ENCODE peak calls at places on chromosomes 2 and 18, in four cellular contexts. One of them, this sample, is unnamed.

GRCh38 chr18:11502368-11502767 is 107.0 kb upstream of the SLC35G4 start:
- DNase-seq in CD8-positive, alpha-beta T cell: no peak
- DNase-seq in OCI-LY7: no peak
- DNase-seq in MM.1S: no peak
- DNase-seq in this sample: no peak

GRCh38 chr2:217632036-217632435 is 370.8 kb downstream of the TNS1 start:
- DNase-seq in CD8-positive, alpha-beta T cell: no peak
- DNase-seq in OCI-LY7: no peak
- DNase-seq in MM.1S: no peak
- DNase-seq in this sample: no peak

GRCh38 chr18:5449858-5450509 is 93.8 kb downstream of the EPB41L3 start:
- DNase-seq in CD8-positive, alpha-beta T cell: no peak
- DNase-seq in OCI-LY7: no peak
- DNase-seq in MM.1S: no peak
- DNase-seq in this sample: no peak

GRCh38 chr2:235191486-235191885 is 239.7 kb downstream of the SH3BP4 start:
- DNase-seq in CD8-positive, alpha-beta T cell: no peak
- DNase-seq in OCI-LY7: no peak
- DNase-seq in MM.1S: no peak
- DNase-seq in this sample: no peak

GRCh38 chr18:23243178-23243577 is 107.9 kb downstream of the CABLES1 start:
- DNase-seq in CD8-positive, alpha-beta T cell: no peak
- DNase-seq in OCI-LY7: peak
- DNase-seq in MM.1S: no peak
- DNase-seq in this sample: no peak

GRCh38 chr2:43848174-43848573 is 9.4 kb downstream of the ABCG8 start:
- DNase-seq in CD8-positive, alpha-beta T cell: no peak
- DNase-seq in OCI-LY7: peak
- DNase-seq in MM.1S: peak
- DNase-seq in this sample: peak

GRCh38 chr18:49899647-49900330 is 86.5 kb upstream of the ACAA2 start:
- DNase-seq in CD8-positive, alpha-beta T cell: no peak
- DNase-seq in OCI-LY7: no peak
- DNase-seq in MM.1S: peak
- DNase-seq in this sample: no peak

GRCh38 chr2:56326346-56326741 is 142.6 kb downstream of the CCDC85A start:
- DNase-seq in CD8-positive, alpha-beta T cell: no peak
- DNase-seq in OCI-LY7: no peak
- DNase-seq in MM.1S: no peak
- DNase-seq in this sample: no peak

GRCh38 chr2:174561283-174562275 is 36.0 kb downstream of the WIPF1 start:
- DNase-seq in CD8-positive, alpha-beta T cell: no peak
- DNase-seq in OCI-LY7: no peak
- DNase-seq in MM.1S: no peak
- DNase-seq in this sample: no peak

GRCh38 chr2:196487426-196487825 is 152.1 kb upstream of the CCDC150 start:
- DNase-seq in CD8-positive, alpha-beta T cell: no peak
- DNase-seq in OCI-LY7: no peak
- DNase-seq in MM.1S: no peak
- DNase-seq in this sample: no peak

GRCh38 chr18:13463526-13463925 is 245.0 kb downstream of the LDLRAD4 start:
- DNase-seq in CD8-positive, alpha-beta T cell: no peak
- DNase-seq in OCI-LY7: no peak
- DNase-seq in MM.1S: no peak
- DNase-seq in this sample: no peak

GRCh38 chr2:190723397-190724090 is 74.7 kb downstream of the NAB1 start:
- DNase-seq in CD8-positive, alpha-beta T cell: no peak
- DNase-seq in OCI-LY7: no peak
- DNase-seq in MM.1S: no peak
- DNase-seq in this sample: no peak

GRCh38 chr2:138708682-138709241 is 71.4 kb downstream of the NXPH2 start:
- DNase-seq in CD8-positive, alpha-beta T cell: no peak
- DNase-seq in OCI-LY7: no peak
- DNase-seq in MM.1S: no peak
- DNase-seq in this sample: no peak

GRCh38 chr18:48151421-48152095 is 221.1 kb upstream of the SMAD2 start:
- DNase-seq in CD8-positive, alpha-beta T cell: no peak
- DNase-seq in OCI-LY7: no peak
- DNase-seq in MM.1S: no peak
- DNase-seq in this sample: no peak

GRCh38 chr2:170425291-170425751 is 247.4 kb downstream of the MYO3B start:
- DNase-seq in CD8-positive, alpha-beta T cell: no peak
- DNase-seq in OCI-LY7: no peak
- DNase-seq in MM.1S: no peak
- DNase-seq in this sample: no peak

GRCh38 chr2:240437861-240438809 is 2.7 kb downstream of the GPC1 start:
- DNase-seq in CD8-positive, alpha-beta T cell: peak
- DNase-seq in OCI-LY7: peak
- DNase-seq in MM.1S: peak
- DNase-seq in this sample: peak

GRCh38 chr18:47248610-47249343 is 2.7 kb downstream of the SKOR2 start:
- DNase-seq in CD8-positive, alpha-beta T cell: no peak
- DNase-seq in OCI-LY7: no peak
- DNase-seq in MM.1S: no peak
- DNase-seq in this sample: no peak

GRCh38 chr18:22564036-22564435 is 146.3 kb upstream of the CTAGE1 start:
- DNase-seq in CD8-positive, alpha-beta T cell: no peak
- DNase-seq in OCI-LY7: no peak
- DNase-seq in MM.1S: no peak
- DNase-seq in this sample: no peak

GRCh38 chr2:550860-551259 is 126.3 kb downstream of the TMEM18 start:
- DNase-seq in CD8-positive, alpha-beta T cell: no peak
- DNase-seq in OCI-LY7: peak
- DNase-seq in MM.1S: no peak
- DNase-seq in this sample: no peak

GRCh38 chr2:201786471-201786870 is 5.7 kb upstream of the ALS2 start:
- DNase-seq in CD8-positive, alpha-beta T cell: no peak
- DNase-seq in OCI-LY7: no peak
- DNase-seq in MM.1S: no peak
- DNase-seq in this sample: no peak

GRCh38 chr2:112880081-112880531 is 30.9 kb upstream of the IL37 start:
- DNase-seq in CD8-positive, alpha-beta T cell: no peak
- DNase-seq in OCI-LY7: peak
- DNase-seq in MM.1S: no peak
- DNase-seq in this sample: no peak

GRCh38 chr2:188326290-188326668 is 34.6 kb downstream of the GULP1 start:
- DNase-seq in CD8-positive, alpha-beta T cell: no peak
- DNase-seq in OCI-LY7: no peak
- DNase-seq in MM.1S: no peak
- DNase-seq in this sample: no peak

GRCh38 chr2:197179744-197180498 is 130.7 kb downstream of the ANKRD44 start:
- DNase-seq in CD8-positive, alpha-beta T cell: no peak
- DNase-seq in OCI-LY7: no peak
- DNase-seq in MM.1S: no peak
- DNase-seq in this sample: no peak

GRCh38 chr2:241809383-241810303 is 650 bp downstream of the NEU4 start:
- DNase-seq in CD8-positive, alpha-beta T cell: no peak
- DNase-seq in OCI-LY7: no peak
- DNase-seq in MM.1S: no peak
- DNase-seq in this sample: peak

GRCh38 chr2:136486115-136486514 is 279.2 kb upstream of the THSD7B start:
- DNase-seq in CD8-positive, alpha-beta T cell: no peak
- DNase-seq in OCI-LY7: no peak
- DNase-seq in MM.1S: no peak
- DNase-seq in this sample: peak

GRCh38 chr2:206700141-206700540 is 18.1 kb downstream of the DYTN start:
- DNase-seq in CD8-positive, alpha-beta T cell: no peak
- DNase-seq in OCI-LY7: no peak
- DNase-seq in MM.1S: no peak
- DNase-seq in this sample: no peak

GRCh38 chr2:157476915-157477709 is 33.2 kb upstream of the CYTIP start:
- DNase-seq in CD8-positive, alpha-beta T cell: no peak
- DNase-seq in OCI-LY7: no peak
- DNase-seq in MM.1S: no peak
- DNase-seq in this sample: no peak

GRCh38 chr2:207251573-207252192 is 85.9 kb upstream of the KLF7 start:
- DNase-seq in CD8-positive, alpha-beta T cell: no peak
- DNase-seq in OCI-LY7: no peak
- DNase-seq in MM.1S: no peak
- DNase-seq in this sample: no peak

GRCh38 chr2:136238214-136238551 is 120.2 kb upstream of the CXCR4 start:
- DNase-seq in CD8-positive, alpha-beta T cell: peak
- DNase-seq in OCI-LY7: no peak
- DNase-seq in MM.1S: peak
- DNase-seq in this sample: no peak

GRCh38 chr2:226478121-226478809 is 321.4 kb downstream of the IRS1 start:
- DNase-seq in CD8-positive, alpha-beta T cell: no peak
- DNase-seq in OCI-LY7: no peak
- DNase-seq in MM.1S: no peak
- DNase-seq in this sample: no peak

GRCh38 chr2:21966139-21966538 is 842.4 kb downstream of the TDRD15 start:
- DNase-seq in CD8-positive, alpha-beta T cell: no peak
- DNase-seq in OCI-LY7: no peak
- DNase-seq in MM.1S: no peak
- DNase-seq in this sample: no peak

GRCh38 chr2:163556511-163556910 is 179.3 kb downstream of the FIGN start:
- DNase-seq in CD8-positive, alpha-beta T cell: no peak
- DNase-seq in OCI-LY7: no peak
- DNase-seq in MM.1S: no peak
- DNase-seq in this sample: no peak

GRCh38 chr2:126409850-126410249 is 246.1 kb upstream of the GYPC start:
- DNase-seq in CD8-positive, alpha-beta T cell: no peak
- DNase-seq in OCI-LY7: no peak
- DNase-seq in MM.1S: no peak
- DNase-seq in this sample: no peak

GRCh38 chr2:227862741-227863588 is 8.5 kb upstream of the DAW1 start:
- DNase-seq in CD8-positive, alpha-beta T cell: no peak
- DNase-seq in OCI-LY7: no peak
- DNase-seq in MM.1S: no peak
- DNase-seq in this sample: no peak

DNA sequence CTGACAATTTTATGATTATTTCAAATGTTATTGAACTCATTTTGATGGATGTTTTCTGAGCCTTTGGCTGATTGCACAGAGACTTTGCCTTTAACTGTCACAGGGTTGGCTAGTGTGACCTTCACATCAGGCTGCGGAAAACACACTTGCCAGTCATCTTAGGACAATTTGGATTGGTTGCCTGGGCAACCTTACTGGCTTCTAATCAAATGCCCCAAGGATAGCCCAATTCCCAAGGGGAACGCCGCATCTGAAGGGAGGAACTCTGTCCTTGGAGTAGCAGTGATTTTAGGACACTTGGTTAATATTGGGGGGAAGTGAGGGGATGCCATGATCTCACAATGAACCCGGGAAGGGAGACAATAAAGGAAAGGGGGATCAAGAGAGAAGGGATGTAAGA is 29.5 kb downstream of the OSBPL6 start:
- DNase-seq in CD8-positive, alpha-beta T cell: no peak
- DNase-seq in OCI-LY7: no peak
- DNase-seq in MM.1S: no peak
- DNase-seq in this sample: no peak
- TF ChIP-seq CTCF in CD8-positive, alpha-beta T cell: no peak
- TF ChIP-seq CTCF in OCI-LY7: no peak
- TF ChIP-seq CTCF in MM.1S: no peak
- TF ChIP-seq CTCF in this sample: no peak

GRCh38 chr2:23294238-23294637 is 90.7 kb upstream of the KLHL29 start:
- DNase-seq in CD8-positive, alpha-beta T cell: no peak
- DNase-seq in OCI-LY7: no peak
- DNase-seq in MM.1S: no peak
- DNase-seq in this sample: no peak
- TF ChIP-seq CTCF in CD8-positive, alpha-beta T cell: no peak
- TF ChIP-seq CTCF in OCI-LY7: peak
- TF ChIP-seq CTCF in MM.1S: no peak
- TF ChIP-seq CTCF in this sample: no peak

GRCh38 chr2:76464310-76464709 is 753.6 kb upstream of the GCFC2 start:
- DNase-seq in CD8-positive, alpha-beta T cell: no peak
- DNase-seq in OCI-LY7: no peak
- DNase-seq in MM.1S: no peak
- DNase-seq in this sample: no peak
- TF ChIP-seq CTCF in CD8-positive, alpha-beta T cell: no peak
- TF ChIP-seq CTCF in OCI-LY7: peak
- TF ChIP-seq CTCF in MM.1S: no peak
- TF ChIP-seq CTCF in this sample: no peak

GRCh38 chr2:156156580-156156979 is 175.9 kb downstream of the NR4A2 start:
- DNase-seq in CD8-positive, alpha-beta T cell: no peak
- DNase-seq in OCI-LY7: no peak
- DNase-seq in MM.1S: no peak
- DNase-seq in this sample: no peak
- TF ChIP-seq CTCF in CD8-positive, alpha-beta T cell: no peak
- TF ChIP-seq CTCF in OCI-LY7: no peak
- TF ChIP-seq CTCF in MM.1S: no peak
- TF ChIP-seq CTCF in this sample: peak

GRCh38 chr18:27298215-27298804 is 113.2 kb upstream of the CHST9 start:
- DNase-seq in CD8-positive, alpha-beta T cell: no peak
- DNase-seq in OCI-LY7: no peak
- DNase-seq in MM.1S: no peak
- DNase-seq in this sample: no peak
- TF ChIP-seq CTCF in CD8-positive, alpha-beta T cell: no peak
- TF ChIP-seq CTCF in OCI-LY7: peak
- TF ChIP-seq CTCF in MM.1S: peak
- TF ChIP-seq CTCF in this sample: no peak

GRCh38 chr2:237312021-237312755 is 101.8 kb downstream of the COL6A3 start:
- DNase-seq in CD8-positive, alpha-beta T cell: no peak
- DNase-seq in OCI-LY7: no peak
- DNase-seq in MM.1S: no peak
- DNase-seq in this sample: no peak
- TF ChIP-seq CTCF in CD8-positive, alpha-beta T cell: no peak
- TF ChIP-seq CTCF in OCI-LY7: no peak
- TF ChIP-seq CTCF in MM.1S: no peak
- TF ChIP-seq CTCF in this sample: no peak

DNA sequence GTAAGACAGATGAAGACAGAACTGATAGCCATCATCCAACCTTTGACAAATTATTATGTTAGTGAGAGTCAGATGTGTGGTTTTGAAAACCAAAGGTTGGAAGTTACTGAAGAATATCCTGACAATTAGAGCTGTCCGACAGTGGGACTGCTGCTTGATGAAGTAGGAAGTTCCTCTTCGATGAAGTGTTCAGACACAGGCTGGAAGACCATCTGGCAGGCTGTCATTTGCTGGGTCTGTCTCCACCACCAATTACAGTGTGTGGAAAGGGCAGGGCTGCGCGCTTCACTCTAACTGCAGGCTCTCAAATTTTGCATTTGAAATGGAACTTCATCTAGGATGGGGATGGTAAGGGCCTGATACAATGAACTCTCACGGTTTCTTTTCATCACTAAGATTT is 313.8 kb downstream of the PIK3C3 start:
- DNase-seq in CD8-positive, alpha-beta T cell: no peak
- DNase-seq in OCI-LY7: no peak
- DNase-seq in MM.1S: no peak
- DNase-seq in this sample: no peak
- TF ChIP-seq CTCF in CD8-positive, alpha-beta T cell: no peak
- TF ChIP-seq CTCF in OCI-LY7: no peak
- TF ChIP-seq CTCF in MM.1S: no peak
- TF ChIP-seq CTCF in this sample: no peak

This sample was measured in GM10248.